ENCODE peak calls at places on chromosome 1, in seven cellular contexts. H, S, K, B, J, U and X are unnamed samples.

GRCh38 chr1:36608272-36608671 is 125.6 kb upstream of the CSF3R start:
- DNase-seq in H (no peak), S (no peak), K (no peak), B (no peak), J (no peak), U (no peak), X (no peak)

GRCh38 chr1:9909222-9910046 is 635 bp downstream of the CTNNBIP1 start:
- DNase-seq in H (peak), S (peak), K (peak), B (peak), J (peak), U (no peak), X (peak)

GRCh38 chr1:9213956-9214355 is 20.6 kb upstream of the H6PD start:
- DNase-seq in H (no peak), S (no peak), K (no peak), B (no peak), J (no peak), U (no peak), X (no peak)

GRCh38 chr1:29647581-29647980 is 411.3 kb downstream of the PTPRU start:
- DNase-seq in H (no peak), S (no peak), K (no peak), B (no peak), J (no peak), U (no peak), X (no peak)

GRCh38 chr1:219526074-219526473 is 86.8 kb downstream of the ZC3H11B start:
- DNase-seq in H (no peak), S (no peak), K (no peak), B (no peak), J (no peak), U (no peak), X (no peak)

GRCh38 chr1:58898739-58899580 is 115.1 kb upstream of the JUN start:
- DNase-seq in H (no peak), S (no peak), K (peak), B (peak), J (no peak), U (no peak), X (peak)

GRCh38 chr1:153100241-153100640 is 5.9 kb upstream of the SPRR2E start:
- DNase-seq in H (no peak), S (no peak), K (no peak), B (no peak), J (no peak), U (no peak), X (no peak)

GRCh38 chr1:154198756-154199562 is 7.1 kb upstream of the TPM3 start:
- DNase-seq in H (peak), S (no peak), K (peak), B (peak), J (no peak), U (peak), X (peak)